ENCODE peak calls at places on chromosomes 2 and 18, in eight cellular contexts. Z is WERI-Rb-1, T is HCT116, J is heart left ventricle, S is coronary artery, R is esophagus squamous epithelium, C is foreskin fibroblast, A is mucosa of descending colon. X is an unnamed sample.

GRCh38 chr2:158291544-158292175 is 164.9 kb downstream of the CCDC148 start:
- DNase-seq in Z (no peak), T (no peak), J (no peak), S (no peak), R (no peak), C (no peak), A (no peak), X (no peak)

GRCh38 chr2:79162132-79162531 is 2.6 kb upstream of the REG3A start:
- DNase-seq in Z (no peak), T (no peak), J (no peak), S (no peak), R (no peak), C (no peak), A (no peak), X (no peak)

GRCh38 chr2:37553411-37554156 is 117.9 kb downstream of the CDC42EP3 start:
- DNase-seq in Z (no peak), T (no peak), J (no peak), S (no peak), R (no peak), C (no peak), A (no peak), X (no peak)

GRCh38 chr2:25254961-25255360 is 86.6 kb upstream of the POMC start:
- DNase-seq in Z (no peak), T (no peak), J (no peak), S (no peak), R (no peak), C (no peak), A (no peak), X (no peak)

GRCh38 chr2:236691799-236692167 is 122.2 kb downstream of the ACKR3 start:
- DNase-seq in Z (no peak), T (no peak), J (no peak), S (no peak), R (no peak), C (no peak), A (no peak), X (no peak)

GRCh38 chr2:96320326-96321229 is 4.5 kb upstream of the ITPRIPL1 start:
- DNase-seq in Z (no peak), T (no peak), J (no peak), S (no peak), R (no peak), C (no peak), A (no peak), X (no peak)

GRCh38 chr2:24400207-24400907 is 40.0 kb upstream of the ITSN2 start:
- DNase-seq in Z (no peak), T (no peak), J (no peak), S (no peak), R (no peak), C (no peak), A (no peak), X (no peak)

GRCh38 chr2:239227661-239228371 is 173.0 kb downstream of the HDAC4 start:
- DNase-seq in Z (no peak), T (no peak), J (peak), S (peak), R (no peak), C (peak), A (no peak), X (no peak)

GRCh38 chr2:70046534-70046933 is 40.7 kb upstream of the PCBP1 start:
- DNase-seq in Z (no peak), T (no peak), J (no peak), S (no peak), R (no peak), C (no peak), A (no peak), X (no peak)

GRCh38 chr2:241931976-241932894 is 62.7 kb downstream of the RTP5 start:
- DNase-seq in Z (no peak), T (no peak), J (no peak), S (peak), R (no peak), C (no peak), A (no peak), X (no peak)

GRCh38 chr2:99821572-99822369 is 320.6 kb downstream of the AFF3 start:
- DNase-seq in Z (no peak), T (no peak), J (no peak), S (no peak), R (no peak), C (peak), A (no peak), X (no peak)

GRCh38 chr18:50427896-50428295 is 53.0 kb downstream of the SKA1 start:
- DNase-seq in Z (no peak), T (no peak), J (no peak), S (no peak), R (no peak), C (no peak), A (no peak), X (no peak)

GRCh38 chr2:119126650-119127049 is 31.9 kb downstream of the C1QL2 start:
- DNase-seq in Z (peak), T (peak), J (no peak), S (no peak), R (no peak), C (peak), A (no peak), X (no peak)

GRCh38 chr2:191262436-191262835 is 17.2 kb downstream of the MYO1B start:
- DNase-seq in Z (no peak), T (no peak), J (no peak), S (no peak), R (no peak), C (no peak), A (no peak), X (no peak)

GRCh38 chr2:6512584-6512983 is 353.1 kb downstream of the CMPK2 start:
- DNase-seq in Z (no peak), T (no peak), J (no peak), S (no peak), R (no peak), C (no peak), A (no peak), X (no peak)

GRCh38 chr2:122031544-122032263 is 276.3 kb downstream of the TSN start:
- DNase-seq in Z (peak), T (no peak), J (no peak), S (no peak), R (no peak), C (no peak), A (no peak), X (no peak)

DNA sequence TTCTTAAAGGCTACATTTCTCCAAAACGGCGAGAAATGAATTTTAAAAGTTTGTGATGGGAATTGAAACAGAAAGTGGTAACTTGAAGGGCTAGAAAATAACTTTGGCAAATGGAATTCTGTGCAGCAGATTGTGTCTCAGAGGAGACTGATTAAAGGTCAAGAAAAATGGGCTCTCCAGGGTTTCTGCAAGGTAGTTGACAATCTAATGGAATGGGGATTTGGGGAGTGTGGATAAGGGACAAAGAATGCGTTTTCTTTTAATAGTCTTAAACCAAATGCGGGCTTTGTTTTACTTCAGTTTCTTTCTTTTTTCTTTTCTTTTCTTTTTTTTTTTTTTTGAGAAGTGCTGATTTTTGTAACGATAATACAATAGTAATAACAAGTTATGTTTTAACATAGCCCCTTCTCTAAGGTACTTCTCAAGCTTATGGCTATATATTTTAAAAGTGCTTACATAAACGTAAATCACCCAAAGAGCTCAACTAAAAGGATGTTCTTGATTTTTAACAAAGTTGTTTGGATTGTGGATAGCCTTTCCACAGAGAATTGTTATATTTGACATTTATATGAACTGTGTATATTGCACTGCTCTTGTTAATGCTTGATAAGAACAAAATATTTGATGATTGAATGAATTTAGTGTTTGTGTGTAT is 36.6 kb downstream of the CAMKMT start:
- DNase-seq in Z (no peak), T (no peak), J (no peak), S (no peak), R (no peak), C (no peak), A (no peak), X (no peak)
- H3K4me3 ChIP-seq in Z (no peak), T (no peak), J (no peak), S (peak), R (no peak), C (peak), A (no peak), X (no peak)

GRCh38 chr2:219836647-219837177 is 209.3 kb downstream of the SLC4A3 start:
- DNase-seq in Z (peak), T (no peak), J (no peak), S (no peak), R (no peak), C (peak), A (no peak), X (no peak)
- TF ChIP-seq CTCF in Z (peak), T (peak), J (peak), S (no peak), R (peak), C (peak), A (no peak), X (peak)

DNA sequence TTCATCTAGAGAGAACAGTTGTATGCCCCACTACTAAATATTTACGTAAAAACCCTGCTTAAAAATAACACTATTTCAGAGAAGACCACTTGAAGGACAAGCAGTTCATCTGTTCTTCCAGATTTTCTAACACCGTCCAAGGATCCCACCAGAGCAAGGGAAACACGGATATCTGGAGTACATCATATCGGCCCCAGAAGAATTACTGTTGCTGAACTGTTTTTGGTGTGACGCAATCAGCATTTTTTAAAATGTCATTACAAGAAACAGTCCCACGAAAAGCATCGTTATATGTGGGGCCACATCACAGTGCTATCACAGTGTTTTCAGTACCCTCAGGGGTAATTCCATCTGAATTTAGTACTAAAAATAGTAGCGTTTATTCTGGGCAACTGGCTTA is 134.5 kb upstream of the PKDCC start:
- DNase-seq in Z (no peak), T (no peak), J (no peak), S (no peak), R (no peak), C (no peak), A (no peak), X (no peak)
- H3K4me3 ChIP-seq in Z (no peak), T (no peak), J (no peak), S (no peak), R (no peak), C (no peak), A (no peak), X (no peak)

GRCh38 chr2:34353498-34354113 is 754.5 kb upstream of the FAM98A start:
- DNase-seq in Z (no peak), T (no peak), J (no peak), S (no peak), R (no peak), C (no peak), A (no peak), X (no peak)
- TF ChIP-seq CTCF in Z (no peak), T (no peak), J (no peak), S (no peak), R (no peak), C (no peak), A (no peak), X (no peak)

GRCh38 chr2:120441744-120442471 is 96.0 kb downstream of the INHBB start:
- DNase-seq in Z (no peak), T (no peak), J (no peak), S (peak), R (no peak), C (peak), A (no peak), X (no peak)
- H3K4me3 ChIP-seq in Z (no peak), T (peak), J (peak), S (peak), R (peak), C (no peak), A (no peak), X (peak)

GRCh38 chr2:133579295-133579694 is 11.0 kb upstream of the NCKAP5 start:
- DNase-seq in Z (no peak), T (no peak), J (peak), S (no peak), R (no peak), C (no peak), A (no peak), X (no peak)

GRCh38 chr2:133586978-133587377 is 18.7 kb upstream of the NCKAP5 start:
- DNase-seq in Z (no peak), T (no peak), J (peak), S (no peak), R (no peak), C (no peak), A (no peak), X (no peak)

GRCh38 chr2:133576714-133577113 is 8.5 kb upstream of the NCKAP5 start:
- DNase-seq in Z (no peak), T (no peak), J (no peak), S (no peak), R (no peak), C (no peak), A (no peak), X (no peak)

DNA sequence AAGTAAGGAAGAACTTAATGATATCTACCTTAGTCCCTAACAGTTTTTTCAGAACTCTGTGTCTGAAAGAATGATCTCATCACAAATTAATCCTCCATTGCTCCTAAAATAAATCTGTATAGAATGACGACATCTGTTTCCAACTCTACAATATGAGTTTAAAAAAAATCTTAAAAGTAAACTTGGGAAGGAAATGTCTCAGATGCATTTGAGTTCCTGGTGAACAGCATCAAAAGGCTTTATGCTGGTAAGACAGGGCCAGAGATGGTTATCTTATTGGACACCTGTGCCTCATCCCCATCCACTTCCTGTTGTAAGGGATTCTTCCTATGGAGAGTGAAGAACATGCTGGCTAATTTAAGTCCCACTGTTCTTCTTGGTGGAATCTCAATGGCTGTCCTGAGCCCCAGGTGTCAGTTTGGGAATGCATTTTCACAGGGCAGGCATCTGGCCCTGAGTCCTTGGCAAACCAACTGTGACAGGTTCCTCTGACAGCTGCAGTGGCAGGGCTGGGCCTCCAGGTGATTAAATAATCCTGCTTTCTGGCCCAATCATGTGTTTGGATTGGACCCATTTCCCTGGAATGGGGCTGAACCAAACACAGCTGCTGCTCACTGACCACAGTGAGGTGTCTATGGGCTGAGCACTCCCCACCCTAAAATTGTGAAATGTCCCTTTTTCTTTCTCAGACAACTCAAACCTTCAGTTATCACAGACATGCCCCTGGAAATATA is 12.9 kb upstream of the NCKAP5 start:
- DNase-seq in Z (peak), T (no peak), J (no peak), S (no peak), R (no peak), C (no peak), A (no peak), X (no peak)
- TF ChIP-seq CTCF in Z (peak), T (no peak), J (no peak), S (no peak), R (no peak), C (no peak), A (no peak), X (no peak)

X was measured in AG04449.